ENCODE peak calls at places on chromosomes 6 and 20, in five cellular contexts. V is HEK293T, A is GM12878, O is HepG2, Q is H1. P is an unnamed sample.

GRCh38 chr20:39067526-39068216 is 105.5 kb downstream of the DHX35 start:
- DNase-seq in O (no peak), V (no peak), Q (no peak), A (no peak), P (no peak)

GRCh38 chr20:23111944-23112342 is 25.8 kb upstream of the CD93 start:
- DNase-seq in Q (no peak), V (no peak), O (no peak), A (no peak), P (no peak)

GRCh38 chr6:12420626-12421025 is 130.5 kb downstream of the EDN1 start:
- DNase-seq in O (no peak), Q (no peak), V (no peak), A (no peak), P (no peak)

GRCh38 chr6:39419607-39420006 is 97.1 kb upstream of the KCNK16 start:
- DNase-seq in Q (no peak), V (no peak), O (no peak), A (no peak), P (no peak)

GRCh38 chr6:63936399-63936798 is 300.8 kb downstream of the PHF3 start:
- DNase-seq in A (no peak), V (no peak), Q (no peak), O (peak), P (no peak)

GRCh38 chr6:19879663-19880062 is 42.5 kb downstream of the ID4 start:
- DNase-seq in O (no peak), Q (no peak), V (no peak), A (no peak), P (no peak)

GRCh38 chr20:3560578-3560977 is 89.8 kb downstream of the ATRN start:
- DNase-seq in O (no peak), V (no peak), Q (no peak), A (no peak), P (no peak)

GRCh38 chr6:138410972-138411667 is 7.1 kb downstream of the HEBP2 start:
- DNase-seq in A (no peak), Q (no peak), O (no peak), V (no peak), P (no peak)

GRCh38 chr6:12371641-12372146 is 81.5 kb downstream of the EDN1 start:
- DNase-seq in V (no peak), O (peak), A (no peak), Q (no peak), P (no peak)

GRCh38 chr6:126307859-126308258 is 32.1 kb upstream of the CENPW start:
- DNase-seq in O (no peak), A (no peak), Q (no peak), V (no peak), P (no peak)

GRCh38 chr20:13220194-13220856 is 749 bp upstream of the ISM1 start:
- DNase-seq in V (peak), O (no peak), A (no peak), Q (peak), P (no peak)

GRCh38 chr20:1401431-1401907 is 8.6 kb upstream of the FKBP1A start:
- DNase-seq in O (peak), A (no peak), Q (no peak), V (no peak), P (no peak)

GRCh38 chr20:20820104-20820503 is 107.7 kb upstream of the RALGAPA2 start:
- DNase-seq in A (no peak), V (peak), Q (peak), O (peak), P (no peak)

GRCh38 chr20:39660251-39660650 is 698.1 kb downstream of the DHX35 start:
- DNase-seq in Q (no peak), A (no peak), V (no peak), O (no peak), P (no peak)

GRCh38 chr20:9617062-9617461 is 102.7 kb downstream of the LAMP5 start:
- DNase-seq in Q (peak), A (no peak), O (peak), V (peak), P (peak)

GRCh38 chr20:9615766-9616454 is 101.5 kb downstream of the LAMP5 start:
- DNase-seq in Q (no peak), V (no peak), O (no peak), A (peak), P (no peak)

GRCh38 chr20:9615118-9615517 is 100.7 kb downstream of the LAMP5 start:
- DNase-seq in Q (no peak), O (peak), A (no peak), V (no peak), P (no peak)

GRCh38 chr20:9616455-9616805 is 102.0 kb downstream of the LAMP5 start:
- DNase-seq in O (no peak), V (no peak), A (no peak), Q (no peak), P (no peak)

GRCh38 chr20:9617940-9618339 is 103.5 kb downstream of the LAMP5 start:
- DNase-seq in O (peak), A (no peak), Q (no peak), V (peak), P (peak)
- TF ChIP-seq SUZ12 in O (no peak), A (no peak), Q (no peak), V (no peak), P (no peak)

GRCh38 chr6:30152019-30152673 is 8.9 kb downstream of the TRIM10 start:
- DNase-seq in Q (no peak), V (no peak), A (no peak), O (no peak), P (no peak)

GRCh38 chr6:30149234-30149633 is 11.8 kb downstream of the TRIM10 start:
- DNase-seq in O (no peak), V (no peak), A (no peak), Q (no peak), P (no peak)

GRCh38 chr6:30150151-30150550 is 10.9 kb downstream of the TRIM10 start:
- DNase-seq in A (no peak), V (no peak), Q (no peak), O (no peak), P (no peak)

GRCh38 chr6:30151580-30151979 is 9.4 kb downstream of the TRIM10 start:
- DNase-seq in O (no peak), Q (no peak), V (no peak), A (no peak), P (no peak)

DNA sequence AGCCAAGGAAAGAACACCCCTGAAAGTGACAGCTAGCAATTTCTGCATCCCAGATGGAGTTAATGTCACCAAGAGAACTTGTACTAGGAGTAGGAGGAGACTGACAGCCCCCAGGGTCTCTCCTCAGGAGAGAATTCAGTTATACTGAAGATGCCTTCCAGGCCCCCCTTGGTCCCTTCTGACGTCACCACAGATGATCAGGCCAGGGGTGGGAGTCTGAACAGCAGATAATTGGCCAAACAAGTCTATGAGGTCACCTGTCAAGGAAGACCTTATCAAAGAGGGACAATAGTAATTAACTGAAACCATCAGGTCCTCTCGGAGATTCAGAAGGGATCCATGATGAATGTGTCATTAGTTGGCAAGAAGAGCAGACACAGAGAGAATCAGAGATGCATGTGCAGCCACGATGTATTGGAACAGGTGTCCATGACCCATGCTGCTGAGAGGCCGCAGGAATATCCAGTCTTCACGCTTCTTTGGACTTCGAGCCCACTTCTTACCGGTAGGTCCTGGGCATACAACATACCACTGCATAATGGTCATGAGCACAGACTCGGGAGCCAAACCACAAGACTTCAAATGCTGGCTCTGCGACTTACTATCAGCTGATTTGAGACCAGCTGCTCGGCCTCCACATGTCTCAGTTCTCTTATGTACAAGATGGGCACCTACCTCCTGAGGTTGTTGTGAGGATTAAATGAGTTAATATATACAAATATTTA is 10.2 kb downstream of the TRIM10 start:
- DNase-seq in O (no peak), V (no peak), A (no peak), Q (no peak), P (no peak)
- TF ChIP-seq SUZ12 in O (no peak), V (no peak), A (no peak), Q (no peak), P (no peak)

DNA sequence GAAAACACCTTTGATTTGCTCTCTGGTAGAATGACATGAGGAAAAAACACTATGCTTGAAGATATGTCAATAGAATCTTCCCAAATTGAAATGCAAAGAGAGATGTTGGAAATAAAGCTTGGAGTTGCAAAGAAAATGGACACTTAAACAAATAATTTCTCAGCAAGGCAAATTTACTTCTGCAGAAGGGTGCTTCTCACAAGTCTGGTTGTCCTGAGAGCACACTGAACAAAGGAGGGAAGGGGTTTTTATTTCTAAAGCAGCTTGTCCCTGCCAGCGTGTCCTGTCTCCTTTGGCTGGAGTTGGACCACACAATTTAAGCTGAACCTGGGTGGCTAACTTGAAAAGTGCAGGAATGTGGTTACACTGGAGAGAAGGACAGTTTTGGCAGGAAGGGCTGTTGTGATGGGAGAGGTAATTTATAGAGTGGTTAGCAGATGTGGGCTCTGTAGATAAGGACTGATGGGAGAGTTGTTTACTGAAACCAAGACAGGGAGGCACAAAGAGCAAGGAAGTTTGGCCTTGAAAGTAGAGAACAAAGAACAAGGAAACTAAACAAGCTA is 454.6 kb upstream of the EYS start:
- DNase-seq in O (no peak), V (no peak), A (no peak), Q (no peak), P (no peak)
- TF ChIP-seq SUZ12 in O (no peak), V (no peak), A (no peak), Q (no peak), P (no peak)

DNA sequence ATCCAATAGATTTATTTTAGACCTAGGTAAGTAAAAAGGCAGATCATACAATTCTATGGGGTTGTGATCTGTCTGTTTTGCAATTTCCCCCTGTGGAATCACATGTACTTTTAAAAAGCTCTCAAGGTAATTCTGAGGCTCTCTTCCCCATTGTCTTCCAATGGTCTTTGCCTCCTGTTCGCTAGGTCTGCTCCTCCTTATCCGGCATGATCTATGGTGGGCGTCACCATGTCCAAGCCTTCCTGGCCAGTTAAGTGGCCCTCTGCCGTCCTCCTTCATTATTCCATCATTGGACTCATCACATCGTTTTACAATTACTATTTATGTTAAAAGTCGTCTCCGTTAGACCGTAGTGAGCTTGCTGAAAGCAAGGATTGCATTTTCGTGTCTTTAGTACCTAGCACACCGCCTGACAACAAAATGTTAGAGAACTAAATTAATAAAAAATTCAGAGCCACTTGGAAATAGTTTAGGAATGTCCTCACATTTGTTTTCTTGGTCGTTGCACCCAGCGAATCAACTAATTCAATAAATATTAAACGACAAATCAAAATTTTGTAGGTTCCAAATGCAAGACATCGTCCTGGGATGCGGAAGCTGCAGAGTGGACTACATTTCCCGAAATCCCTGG is 2.2 kb upstream of the STXBP5 start:
- DNase-seq in A (no peak), V (peak), O (peak), Q (no peak), P (no peak)
- TF ChIP-seq SUZ12 in A (no peak), V (no peak), O (no peak), Q (no peak), P (no peak)

GRCh38 chr6:96760153-96760687 is 77.1 kb downstream of the GPR63 start:
- DNase-seq in A (no peak), V (peak), Q (no peak), O (no peak), P (no peak)
- TF ChIP-seq SUZ12 in A (no peak), V (no peak), Q (no peak), O (no peak), P (no peak)

GRCh38 chr20:44959082-44959895 is 908 bp downstream of the TOMM34 start:
- DNase-seq in Q (no peak), A (no peak), V (no peak), O (peak), P (no peak)
- TF ChIP-seq SUZ12 in Q (no peak), A (no peak), V (no peak), O (no peak), P (no peak)

GRCh38 chr6:55023231-55023630 is 151.1 kb upstream of the HCRTR2 start:
- DNase-seq in O (no peak), Q (no peak), V (no peak), A (no peak), P (no peak)
- TF ChIP-seq SUZ12 in O (no peak), Q (no peak), V (no peak), A (no peak), P (no peak)